ENCODE peak calls at places on chromosome 5, in seven cellular contexts. X, G, P, R, E, Q and H are unnamed samples. For H3K9me3, the result is how much of the 10 kb centered on the place peaks cover.

GRCh38 chr5:61304611-61305369 is 27.3 kb upstream of the ZSWIM6 start:
- DNase-seq in X (no peak), G (peak), P (no peak), R (no peak), E (peak), Q (peak), H (no peak)

GRCh38 chr5:103645816-103646215 is 83.2 kb upstream of the NUDT12 start:
- DNase-seq in X (no peak), G (no peak), P (no peak), R (no peak), E (no peak), Q (no peak), H (no peak)

GRCh38 chr5:133368009-133368408 is 244.3 kb downstream of the FSTL4 start:
- DNase-seq in X (no peak), G (no peak), P (peak), R (no peak), E (no peak), Q (no peak), H (no peak)

GRCh38 chr5:41193462-41194166 is 19.7 kb downstream of the C6 start:
- DNase-seq in X (no peak), G (peak), P (peak), R (peak), E (peak), Q (peak), H (peak)

GRCh38 chr5:609506-609905 is 2.6 kb upstream of the CEP72 start:
- DNase-seq in X (no peak), G (no peak), P (no peak), R (no peak), E (no peak), Q (no peak), H (no peak)

GRCh38 chr5:56534102-56534501 is 281.2 kb upstream of the MAP3K1 start:
- DNase-seq in X (no peak), G (no peak), P (no peak), R (no peak), E (no peak), Q (no peak), H (no peak)

GRCh38 chr5:59266410-59266809 is 627.1 kb downstream of the PDE4D start:
- DNase-seq in X (no peak), G (no peak), P (no peak), R (no peak), E (no peak), Q (peak), H (no peak)

GRCh38 chr5:89083791-89084190 is 200.8 kb upstream of the MEF2C start:
- DNase-seq in X (no peak), G (no peak), P (no peak), R (no peak), E (peak), Q (no peak), H (no peak)

GRCh38 chr5:11385901-11386293 is 518.3 kb downstream of the CTNND2 start:
- DNase-seq in X (no peak), G (no peak), P (no peak), R (no peak), E (no peak), Q (no peak), H (no peak)

GRCh38 chr5:145636396-145636795 is 198.7 kb downstream of the PRELID2 start:
- DNase-seq in X (no peak), G (no peak), P (no peak), R (no peak), E (no peak), Q (no peak), H (no peak)

GRCh38 chr5:114055318-114055788 is 306.5 kb upstream of the KCNN2 start:
- DNase-seq in X (peak), G (peak), P (no peak), R (peak), E (peak), Q (peak), H (peak)

GRCh38 chr5:169914766-169915165 is 65.5 kb downstream of the INSYN2B start:
- DNase-seq in X (peak), G (peak), P (no peak), R (peak), E (peak), Q (no peak), H (no peak)

GRCh38 chr5:153959134-153959957 is 79.4 kb downstream of the FAM114A2 start:
- DNase-seq in X (peak), G (no peak), P (no peak), R (no peak), E (peak), Q (no peak), H (no peak)

DNA sequence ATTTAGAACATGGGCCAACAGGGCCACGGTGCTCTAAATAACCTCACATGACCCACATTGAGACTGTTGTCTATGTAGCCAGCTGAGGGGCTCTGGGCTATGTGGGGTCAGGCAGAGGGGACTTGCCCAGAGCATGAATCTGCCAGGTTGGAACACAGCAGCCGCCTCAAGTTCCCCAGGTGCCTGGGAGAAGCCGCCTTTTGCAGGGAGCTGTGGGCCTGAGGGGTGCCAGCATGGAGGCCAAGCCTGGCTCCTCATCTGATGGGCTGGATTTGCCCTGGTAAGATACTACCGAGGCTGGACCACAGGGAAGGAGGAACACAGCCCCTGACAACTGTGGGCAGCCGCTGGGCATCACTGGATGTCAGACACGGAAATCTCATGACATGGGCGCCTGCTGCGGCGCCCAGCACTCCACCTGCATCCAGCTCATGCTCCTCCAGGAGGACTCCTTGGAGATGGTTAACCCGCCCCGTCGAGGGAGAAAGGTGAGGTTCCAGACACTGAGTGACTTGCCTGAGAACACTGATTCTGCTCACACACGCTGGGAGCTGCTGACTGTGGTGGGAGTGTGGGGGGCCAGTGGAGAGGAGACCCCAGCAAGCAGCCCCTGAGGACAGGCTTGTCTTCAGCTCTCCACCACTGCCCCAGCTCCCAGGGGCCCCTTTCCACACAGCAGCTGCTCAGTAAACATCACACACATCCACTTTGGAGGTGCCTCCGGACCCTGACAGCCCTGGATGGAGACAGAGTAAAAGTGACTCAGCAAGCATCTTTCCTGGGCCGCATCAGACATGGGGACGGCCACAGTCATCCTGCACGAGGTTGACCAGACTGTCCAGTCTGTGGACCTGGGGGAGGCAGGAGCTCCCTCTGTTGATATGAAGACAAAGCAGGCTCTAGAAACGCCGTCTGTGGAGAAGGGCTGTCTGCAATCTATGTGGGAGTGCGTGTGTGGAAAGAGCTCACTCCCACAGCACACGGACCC is 283.6 kb upstream of the IRX4 start:
- DNase-seq in X (no peak), G (no peak), P (no peak), R (no peak), E (no peak), Q (no peak), H (no peak)
- H3K9me3 ChIP-seq in X (under half), G (under half), P (under half), R (under half), E (under half), Q (under half), H (under half)

GRCh38 chr5:151313357-151313756 is 9.8 kb upstream of the SLC36A3 start:
- DNase-seq in X (no peak), G (no peak), P (no peak), R (no peak), E (no peak), Q (no peak), H (no peak)

GRCh38 chr5:151315998-151316597 is 12.5 kb upstream of the SLC36A3 start:
- DNase-seq in X (peak), G (peak), P (peak), R (peak), E (peak), Q (peak), H (peak)

GRCh38 chr5:151320481-151320880 is 16.9 kb upstream of the SLC36A3 start:
- DNase-seq in X (no peak), G (no peak), P (no peak), R (no peak), E (no peak), Q (no peak), H (no peak)

GRCh38 chr5:151319334-151319733 is 15.8 kb upstream of the SLC36A3 start:
- DNase-seq in X (peak), G (peak), P (peak), R (peak), E (peak), Q (no peak), H (peak)
- TF ChIP-seq CTCF in X (peak), G (peak), P (no peak), R (no peak), E (no peak), Q (no peak), H (no peak)

DNA sequence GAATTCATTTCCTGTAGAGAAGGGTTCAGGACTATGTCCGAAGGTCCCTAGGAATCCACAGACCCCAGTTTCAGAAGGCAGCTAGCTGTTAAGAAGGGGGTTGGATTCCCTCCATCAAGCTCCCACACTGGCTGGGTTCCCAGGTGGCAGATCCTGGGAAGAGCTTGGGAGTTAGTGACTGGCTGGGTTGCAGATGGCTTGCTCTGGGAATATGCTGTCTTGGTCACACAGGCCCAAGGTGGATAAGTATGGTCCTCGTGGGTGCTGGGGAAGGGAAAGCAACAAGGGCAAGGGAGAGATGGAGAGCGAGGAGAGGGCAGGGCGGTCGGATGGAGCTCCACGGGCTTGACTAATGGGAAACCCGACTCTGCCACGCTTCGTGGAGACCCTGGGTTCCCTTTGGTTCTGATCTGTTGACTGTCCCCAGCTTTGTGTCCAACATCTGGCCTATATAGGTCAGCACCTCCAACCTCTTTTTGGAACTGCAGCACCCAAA is 17.4 kb downstream of the SH3PXD2B start:
- DNase-seq in X (no peak), G (peak), P (no peak), R (no peak), E (no peak), Q (no peak), H (no peak)
- H3K27ac ChIP-seq in X (peak), G (peak), P (peak), R (peak), E (no peak), Q (no peak), H (peak)

GRCh38 chr5:44665101-44665701 is 143.5 kb upstream of the MRPS30 start:
- DNase-seq in X (no peak), G (no peak), P (no peak), R (peak), E (no peak), Q (no peak), H (no peak)

GRCh38 chr5:44660251-44660650 is 148.5 kb upstream of the MRPS30 start:
- DNase-seq in X (no peak), G (no peak), P (no peak), R (no peak), E (no peak), Q (no peak), H (no peak)

GRCh38 chr5:44661851-44662250 is 146.9 kb upstream of the MRPS30 start:
- DNase-seq in X (no peak), G (no peak), P (no peak), R (no peak), E (no peak), Q (no peak), H (no peak)

GRCh38 chr5:44663991-44664710 is 144.6 kb upstream of the MRPS30 start:
- DNase-seq in X (no peak), G (no peak), P (no peak), R (no peak), E (no peak), Q (no peak), H (no peak)

DNA sequence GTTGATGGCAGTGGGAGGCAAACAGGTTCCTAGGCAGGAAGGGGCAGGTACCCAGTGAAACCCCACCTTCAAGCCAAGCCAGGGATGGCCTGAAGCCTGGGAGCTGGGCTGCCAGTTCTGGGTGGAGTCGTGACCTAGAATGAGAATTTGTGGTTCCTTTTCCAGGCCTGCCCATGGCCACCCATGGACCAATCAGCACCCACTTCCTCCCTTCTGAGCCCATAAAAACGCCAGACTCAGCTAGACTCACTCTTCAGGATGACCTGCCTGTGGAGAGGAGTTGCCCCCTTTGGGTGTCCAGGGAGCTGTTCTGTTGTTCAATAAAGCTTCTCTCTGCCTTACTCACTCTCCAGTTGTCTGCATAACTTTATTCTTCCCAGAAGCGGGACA is 144.0 kb upstream of the MRPS30 start:
- DNase-seq in X (no peak), G (no peak), P (no peak), R (no peak), E (no peak), Q (no peak), H (no peak)
- H3K9me3 ChIP-seq in X (under half), G (under half), P (under half), R (under half), E (under half), Q (under half), H (under half)

GRCh38 chr5:170986598-170986997 is 124.8 kb downstream of the RANBP17 start:
- DNase-seq in X (no peak), G (no peak), P (no peak), R (no peak), E (peak), Q (no peak), H (no peak)
- TF ChIP-seq CTCF in X (no peak), G (peak), P (no peak), R (no peak), E (peak), Q (no peak), H (no peak)

GRCh38 chr5:79563247-79563590 is 49.0 kb upstream of the TENT2 start:
- DNase-seq in X (no peak), G (no peak), P (no peak), R (no peak), E (no peak), Q (no peak), H (no peak)
- H3K27ac ChIP-seq in X (no peak), G (no peak), P (no peak), R (no peak), E (no peak), Q (no peak), H (no peak)

GRCh38 chr5:124614836-124615235 is 131.6 kb downstream of the ZNF608 start:
- DNase-seq in X (no peak), G (no peak), P (no peak), R (no peak), E (no peak), Q (no peak), H (no peak)

GRCh38 chr5:124606116-124606515 is 140.3 kb downstream of the ZNF608 start:
- DNase-seq in X (no peak), G (no peak), P (no peak), R (no peak), E (no peak), Q (no peak), H (no peak)

GRCh38 chr5:124617787-124618186 is 128.7 kb downstream of the ZNF608 start:
- DNase-seq in X (no peak), G (no peak), P (no peak), R (no peak), E (no peak), Q (no peak), H (no peak)

GRCh38 chr5:124613273-124613953 is 133.0 kb downstream of the ZNF608 start:
- DNase-seq in X (no peak), G (no peak), P (no peak), R (no peak), E (no peak), Q (no peak), H (no peak)

GRCh38 chr5:124612023-124612422 is 134.4 kb downstream of the ZNF608 start:
- DNase-seq in X (peak), G (no peak), P (no peak), R (no peak), E (no peak), Q (no peak), H (no peak)
- H3K9me3 ChIP-seq in X (under half), G (under half), P (under half), R (under half), E (under half), Q (under half), H (under half)

DNA sequence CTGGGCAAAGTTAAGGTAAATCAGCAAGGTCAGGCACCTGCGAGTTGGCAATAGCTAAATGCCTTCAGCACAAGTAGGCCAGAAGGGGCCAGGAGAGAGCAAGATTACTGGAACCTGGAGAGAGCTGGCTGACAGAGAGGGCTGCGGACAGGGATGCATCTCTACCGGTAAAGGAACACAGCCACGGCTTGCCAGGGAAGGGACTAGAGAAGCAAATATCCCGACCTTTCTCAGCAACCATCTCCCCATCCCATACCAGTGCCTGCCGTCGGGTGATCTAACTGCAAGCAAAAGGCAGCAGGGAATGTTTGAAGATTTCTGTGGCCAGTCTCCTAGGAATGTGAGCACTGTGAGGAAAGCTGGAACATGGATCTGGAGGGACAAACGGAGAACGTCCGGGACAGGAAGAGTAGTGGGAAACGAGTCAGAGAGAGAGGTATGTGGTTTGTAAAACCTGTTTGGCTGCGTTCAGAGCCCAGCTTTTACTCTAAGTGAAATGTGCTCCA is 15.9 kb upstream of the ABLIM3 start:
- DNase-seq in X (peak), G (no peak), P (no peak), R (no peak), E (peak), Q (no peak), H (no peak)
- TF ChIP-seq CTCF in X (peak), G (peak), P (no peak), R (no peak), E (peak), Q (no peak), H (no peak)